ENCODE peak calls at places on chromosomes 3 and 15, in four cellular contexts. P is activated CD8-positive, alpha-beta memory T cell treated with anti-CD3 and anti-CD28 coated beads, Interleukin-2, amount 50 U/mL, for 4 hours; Q is endothelial cell; D is T1000. J is an unnamed sample.

GRCh38 chr3:197216169-197216860 is 82.1 kb downstream of the DLG1 start:
- DNase-seq in P (no peak), Q (no peak), D (no peak), J (no peak)

GRCh38 chr3:147419062-147419701 is 10.0 kb downstream of the ZIC1 start:
- DNase-seq in P (no peak), Q (peak), D (no peak), J (no peak)

GRCh38 chr15:60793656-60794055 is 314.7 kb upstream of the ICE2 start:
- DNase-seq in P (no peak), Q (no peak), D (no peak), J (no peak)

GRCh38 chr3:132867956-132868355 is 145.7 kb upstream of the NPHP3 start:
- DNase-seq in P (no peak), Q (no peak), D (no peak), J (no peak)

GRCh38 chr3:112389961-112390360 is 57.0 kb downstream of the CD200 start:
- DNase-seq in P (no peak), Q (no peak), D (no peak), J (no peak)

GRCh38 chr15:35740761-35741160 is 194.8 kb upstream of the DPH6 start:
- DNase-seq in P (no peak), Q (no peak), D (no peak), J (no peak)

GRCh38 chr3:152083058-152083457 is 185.7 kb upstream of the MBNL1 start:
- DNase-seq in P (no peak), Q (no peak), D (no peak), J (no peak)

GRCh38 chr15:57460208-57460816 is 84.0 kb downstream of the CGNL1 start:
- DNase-seq in P (no peak), Q (no peak), D (no peak), J (no peak)

GRCh38 chr3:49718419-49719213 is 868 bp downstream of the AMIGO3 start:
- DNase-seq in P (no peak), Q (peak), D (no peak), J (no peak)